ENCODE peak calls at places on chromosomes 1 and 21, in four cellular contexts. I is NT2/D1, O is PC-9, C is fibroblast of lung. J is an unnamed sample.

GRCh38 chr1:17204546-17205440 is at the start of gene PADI1:
- DNase-seq in I (no peak), O (no peak), C (no peak), J (no peak)

GRCh38 chr1:44802306-44803061 is 2.3 kb downstream of the PLK3 start:
- DNase-seq in I (no peak), O (no peak), C (no peak), J (no peak)

GRCh38 chr1:12001996-12002493 is 17.3 kb upstream of the MIIP start:
- DNase-seq in I (no peak), O (peak; percentile 14), C (no peak), J (no peak)

GRCh38 chr1:2174348-2175054 is 20.1 kb downstream of the FAAP20 start:
- DNase-seq in I (no peak), O (peak; percentile 56), C (peak; percentile 58), J (peak; percentile 57)

GRCh38 chr1:246588322-246588721 is 22.1 kb downstream of the CNST start:
- DNase-seq in I (no peak), O (no peak), C (peak; percentile 63), J (no peak)

GRCh38 chr1:246679211-246680177 is 44.7 kb upstream of the SCCPDH start:
- DNase-seq in I (no peak), O (no peak), C (no peak), J (no peak)

GRCh38 chr1:229448845-229449244 is 15.0 kb upstream of the ACTA1 start:
- DNase-seq in I (no peak), O (no peak), C (no peak), J (no peak)

GRCh38 chr1:41919764-41920397 is 1.2 kb upstream of the HIVEP3 start:
- DNase-seq in I (no peak), O (peak; percentile 83), C (peak; percentile 18), J (no peak)

GRCh38 chr1:113940365-113941244 is 11.5 kb downstream of the HIPK1 start:
- DNase-seq in I (no peak), O (no peak), C (no peak), J (no peak)

GRCh38 chr1:36691374-36691773 is 208.7 kb upstream of the CSF3R start:
- DNase-seq in I (no peak), O (peak; percentile 12), C (no peak), J (no peak)

GRCh38 chr1:230426246-230427101 is at the start of gene PGBD5:
- DNase-seq in I (peak; percentile 84), O (peak; percentile 60), C (peak; percentile 48), J (peak; percentile 82)

GRCh38 chr1:51644533-51645197 is 27.8 kb downstream of the OSBPL9 start:
- DNase-seq in I (no peak), O (peak; percentile 40), C (peak; percentile 73), J (no peak)

GRCh38 chr1:92992877-92993276 is 31.6 kb upstream of the DIPK1A start:
- DNase-seq in I (no peak), O (no peak), C (no peak), J (no peak)

GRCh38 chr1:39842030-39842678 is 41.1 kb downstream of the TRIT1 start:
- DNase-seq in I (no peak), O (no peak), C (no peak), J (no peak)

GRCh38 chr1:204417231-204417997 is 5.8 kb upstream of the PPP1R15B start:
- DNase-seq in I (no peak), O (peak; percentile 77), C (peak; percentile 97), J (peak; percentile 59)

GRCh38 chr1:30101477-30102227 is 621.7 kb downstream of the MATN1 start:
- DNase-seq in I (no peak), O (peak; percentile 20), C (no peak), J (no peak)

GRCh38 chr21:34910396-34910795 is 138.7 kb downstream of the RUNX1 start:
- DNase-seq in I (no peak), O (no peak), C (no peak), J (no peak)

GRCh38 chr1:181250038-181250437 is 161.5 kb downstream of the IER5 start:
- DNase-seq in I (no peak), O (no peak), C (no peak), J (peak; percentile 38)

GRCh38 chr21:23694396-23694795 is 1912.9 kb downstream of the MRPL39 start:
- DNase-seq in I (no peak), O (no peak), C (no peak), J (no peak)

GRCh38 chr1:21509351-21510112 is at the start of gene ALPL:
- DNase-seq in I (no peak), O (no peak), C (no peak), J (no peak)

GRCh38 chr1:21507511-21508270 is 1.5 kb upstream of the ALPL start:
- DNase-seq in I (no peak), O (no peak), C (no peak), J (no peak)

GRCh38 chr1:21510113-21510493 is 880 bp downstream of the ALPL start:
- DNase-seq in I (peak; percentile 81), O (no peak), C (no peak), J (no peak)

GRCh38 chr1:21506804-21507203 is 2.4 kb upstream of the ALPL start:
- DNase-seq in I (no peak), O (no peak), C (no peak), J (no peak)

DNA sequence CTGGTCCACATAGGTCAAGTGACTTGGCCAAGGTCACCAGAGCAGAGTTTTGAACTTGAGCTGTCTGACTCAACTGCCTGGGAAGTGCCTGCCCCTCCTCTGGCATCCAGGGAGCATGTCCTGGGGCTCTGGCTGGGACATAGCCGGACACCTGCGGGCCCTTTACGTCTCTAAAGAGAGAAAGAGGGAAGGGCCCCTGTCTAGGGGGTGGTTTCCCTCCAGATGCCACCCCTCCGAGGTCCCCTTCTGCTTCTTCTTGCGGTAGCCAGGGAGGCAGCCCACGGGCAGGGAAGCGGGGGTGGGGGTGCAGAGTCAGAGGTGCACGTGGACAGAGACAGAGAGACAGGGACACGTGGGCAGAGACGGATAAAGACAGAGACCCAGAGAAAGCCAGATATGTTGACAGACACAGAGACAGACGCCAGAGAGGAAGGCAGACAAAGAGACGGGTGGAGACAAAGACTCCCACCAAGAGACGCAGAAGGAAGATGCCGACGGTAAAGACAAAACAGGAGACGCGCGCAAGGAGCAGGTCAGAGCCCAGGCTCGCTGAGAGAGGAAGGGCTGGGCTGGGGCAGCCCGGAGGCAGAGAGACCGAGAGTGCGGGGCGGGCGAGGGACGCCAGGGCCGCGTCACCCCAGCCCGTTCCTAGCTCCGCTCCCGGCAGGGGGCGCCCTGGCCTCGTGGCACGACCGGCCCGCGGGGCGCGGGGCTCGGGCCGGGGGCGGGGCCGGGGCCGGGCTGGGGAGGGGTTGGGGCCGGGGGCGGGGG is 458 bp upstream of the ALPL start:
- DNase-seq in I (peak; percentile 66), O (peak; percentile 53), C (peak; percentile 43), J (peak; percentile 50)
- H3K4me3 ChIP-seq in I (peak overlapping the region; percentile 89), O (no peak overlapping the region), C (no peak overlapping the region), J (peak overlapping the region; percentile 25)

GRCh38 chr1:23616292-23616822 is 57.1 kb upstream of the ID3 start:
- DNase-seq in I (no peak), O (no peak), C (no peak), J (no peak)
- H3K4me1 ChIP-seq in I (peaks cover 2% of the 10 kb centered on the region), O (no peaks in the 10 kb centered on the region), C (no peaks in the 10 kb centered on the region), J (no peaks in the 10 kb centered on the region)

GRCh38 chr21:33201945-33202344 is 27.8 kb upstream of the IFNAR2 start:
- DNase-seq in I (no peak), O (no peak), C (no peak), J (no peak)

GRCh38 chr21:33196956-33197374 is 32.8 kb upstream of the IFNAR2 start:
- DNase-seq in I (peak; percentile 91), O (peak; percentile 38), C (peak; percentile 68), J (peak; percentile 76)

GRCh38 chr21:33199516-33200217 is 30.1 kb upstream of the IFNAR2 start:
- DNase-seq in I (peak; percentile 85), O (peak; percentile 64), C (peak; percentile 95), J (peak; percentile 81)

GRCh38 chr21:33198346-33199135 is 31.2 kb upstream of the IFNAR2 start:
- DNase-seq in I (no peak), O (no peak), C (peak; percentile 58), J (no peak)

GRCh38 chr21:33197546-33197945 is 32.2 kb upstream of the IFNAR2 start:
- DNase-seq in I (no peak), O (no peak), C (no peak), J (no peak)
- H3K4me3 ChIP-seq in I (no peak overlapping the region), O (no peak overlapping the region), C (no peak overlapping the region), J (no peak overlapping the region)

DNA sequence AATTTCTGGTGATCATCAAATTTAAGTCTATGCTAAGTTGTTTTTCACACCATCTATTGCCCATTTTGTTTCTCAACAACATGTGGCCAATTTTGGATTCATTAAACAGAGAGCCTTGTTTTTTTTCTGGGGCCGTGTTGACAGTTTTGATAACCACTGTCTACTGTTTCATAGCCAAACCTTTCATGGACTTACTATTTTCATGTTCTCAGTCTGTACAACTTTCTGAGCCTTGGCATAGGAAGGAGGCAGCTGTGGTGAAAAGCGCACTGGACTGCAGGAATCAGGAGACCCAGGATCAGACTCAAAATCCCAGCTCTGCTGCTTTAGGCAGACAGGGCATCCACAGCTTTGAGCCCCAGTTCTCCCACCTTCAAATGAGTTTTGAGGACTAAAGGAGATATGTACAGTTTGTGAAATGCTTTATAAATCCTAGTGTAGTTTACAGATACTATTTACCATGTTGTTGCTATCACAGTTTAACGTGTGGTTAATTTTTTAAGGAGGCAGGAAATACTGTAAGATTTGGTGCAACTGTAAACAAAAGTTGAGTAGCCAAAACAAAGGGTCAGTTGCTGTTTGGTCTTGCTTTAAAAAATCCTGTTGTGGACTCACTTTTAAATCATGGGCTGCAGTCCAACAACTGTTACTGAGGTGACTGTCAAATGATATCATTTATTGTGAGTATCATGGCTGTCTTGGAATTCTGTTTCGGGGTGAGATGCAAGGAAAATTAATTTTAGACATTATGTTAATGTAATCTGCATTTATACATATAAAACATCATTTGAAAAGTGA is 2.9 kb downstream of the MACO1 start:
- DNase-seq in I (no peak), O (no peak), C (no peak), J (no peak)
- H3K4me1 ChIP-seq in I (no peaks in the 10 kb centered on the region), O (peaks cover 14% of the 10 kb centered on the region), C (peaks cover 4% of the 10 kb centered on the region), J (no peaks in the 10 kb centered on the region)

GRCh38 chr1:167119696-167120095 is 25.8 kb downstream of the STYXL2 start:
- DNase-seq in I (no peak), O (no peak), C (no peak), J (no peak)

GRCh38 chr1:167120899-167121298 is 27.0 kb downstream of the STYXL2 start:
- DNase-seq in I (no peak), O (no peak), C (no peak), J (no peak)

GRCh38 chr1:167122568-167122967 is 28.7 kb downstream of the STYXL2 start:
- DNase-seq in I (no peak), O (peak; percentile 31), C (no peak), J (no peak)

GRCh38 chr1:167122121-167122480 is 28.2 kb downstream of the STYXL2 start:
- DNase-seq in I (no peak), O (no peak), C (no peak), J (no peak)

DNA sequence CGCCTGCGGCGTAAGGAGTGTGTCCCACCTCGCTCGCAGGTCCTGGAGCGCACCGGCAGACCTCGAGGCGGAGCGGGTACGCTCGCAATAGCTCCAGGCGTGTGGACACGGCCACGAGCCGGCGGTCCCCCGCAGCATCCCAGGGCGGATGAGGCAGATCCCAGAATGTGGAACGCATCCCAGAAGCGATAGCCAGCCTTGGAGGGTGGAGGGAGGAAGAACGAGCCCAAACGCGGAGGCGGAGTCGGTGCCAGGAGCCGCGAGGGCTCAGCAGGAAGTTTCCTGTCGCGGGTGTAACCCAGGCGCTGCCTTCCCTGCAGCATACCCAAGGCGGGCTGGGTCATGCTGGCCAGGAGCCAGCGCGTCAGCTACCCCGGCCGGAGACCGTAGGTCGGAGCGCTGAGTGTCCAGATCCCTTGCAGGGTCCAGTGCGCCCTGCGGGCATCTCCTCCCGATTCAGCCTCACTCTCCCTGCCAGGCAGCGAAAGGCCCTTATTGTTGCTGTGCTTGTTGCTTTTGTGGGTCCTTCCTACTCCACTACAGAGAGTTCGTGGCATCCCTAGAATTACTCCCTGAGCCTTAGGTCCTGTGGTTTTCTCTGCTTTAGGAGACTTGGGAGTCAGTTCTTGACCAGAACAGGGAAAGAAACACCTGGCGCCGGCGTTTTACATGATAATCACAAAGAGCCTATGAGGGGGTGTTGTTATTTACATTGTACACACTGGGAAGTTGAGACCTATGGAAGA is 27.7 kb downstream of the STYXL2 start:
- DNase-seq in I (no peak), O (peak; percentile 88), C (peak; percentile 19), J (no peak)
- H3K4me3 ChIP-seq in I (peak overlapping the region; percentile 19), O (peak overlapping the region; percentile 91), C (no peak overlapping the region), J (no peak overlapping the region)

J was measured in Caco-2.